ENCODE peak calls at places on chromosomes 7 and 10, in seven cellular contexts. C is A549; M is cardiac muscle cell; T is GM23248; L is PC-9; Q is right cardiac atrium; W is CD8-positive, alpha-beta memory T cell. S is an unnamed sample.

GRCh38 chr10:92847185-92847864 is 995 bp upstream of the EXOC6 start:
- DNase-seq in C (no peak), M (peak), T (peak), L (peak), Q (no peak), W (no peak), S (peak)

GRCh38 chr10:91552706-91553105 is 80.2 kb downstream of the PPP1R3C start:
- DNase-seq in C (no peak), M (peak), T (peak), L (no peak), Q (peak), W (no peak), S (peak)

GRCh38 chr10:18483787-18484186 is 167.6 kb downstream of the NSUN6 start:
- DNase-seq in C (no peak), M (no peak), T (no peak), L (no peak), Q (no peak), W (no peak), S (no peak)

GRCh38 chr7:99679400-99680191 is at the start of gene CYP3A5:
- DNase-seq in C (no peak), M (peak), T (peak), L (peak), Q (no peak), W (no peak), S (peak)

GRCh38 chr7:101953248-101953819 is 135.9 kb downstream of the CUX1 start:
- DNase-seq in C (no peak), M (peak), T (peak), L (no peak), Q (no peak), W (no peak), S (no peak)

GRCh38 chr10:54613162-54613561 is 187.9 kb downstream of the PCDH15 start:
- DNase-seq in C (no peak), M (no peak), T (no peak), L (no peak), Q (no peak), W (no peak), S (no peak)

GRCh38 chr7:103394566-103394965 is 47.1 kb downstream of the PSMC2 start:
- DNase-seq in C (no peak), M (no peak), T (no peak), L (no peak), Q (no peak), W (no peak), S (no peak)

GRCh38 chr7:123303926-123304325 is 104.2 kb upstream of the SLC13A1 start:
- DNase-seq in C (no peak), M (no peak), T (no peak), L (no peak), Q (no peak), W (no peak), S (no peak)

GRCh38 chr10:69057261-69057950 is 30.5 kb upstream of the SRGN start:
- DNase-seq in C (no peak), M (no peak), T (no peak), L (no peak), Q (peak), W (no peak), S (peak)

GRCh38 chr10:53597835-53598251 is 825.3 kb upstream of the MBL2 start:
- DNase-seq in C (no peak), M (no peak), T (no peak), L (no peak), Q (no peak), W (no peak), S (no peak)

GRCh38 chr10:131654471-131655087 is 246.2 kb upstream of the PPP2R2D start:
- DNase-seq in C (no peak), M (no peak), T (no peak), L (no peak), Q (no peak), W (no peak), S (no peak)

GRCh38 chr10:9015005-9015404 is 960.5 kb downstream of the GATA3 start:
- DNase-seq in C (no peak), M (peak), T (no peak), L (no peak), Q (no peak), W (no peak), S (no peak)

GRCh38 chr10:111316607-111317006 is 239.8 kb downstream of the ADRA2A start:
- DNase-seq in C (no peak), M (no peak), T (no peak), L (no peak), Q (no peak), W (no peak), S (no peak)

GRCh38 chr7:151732292-151732691 is 144.6 kb downstream of the PRKAG2 start:
- DNase-seq in C (no peak), M (no peak), T (no peak), L (no peak), Q (no peak), W (no peak), S (no peak)

GRCh38 chr7:87128883-87129282 is 23.4 kb upstream of the DMTF1 start:
- DNase-seq in C (no peak), M (no peak), T (no peak), L (no peak), Q (no peak), W (no peak), S (no peak)

GRCh38 chr7:150946826-150947750 is 31.0 kb downstream of the KCNH2 start:
- DNase-seq in C (no peak), M (no peak), T (no peak), L (no peak), Q (no peak), W (no peak), S (no peak)

GRCh38 chr10:104117839-104118323 is 4.1 kb upstream of the SFR1 start:
- DNase-seq in C (peak), M (peak), T (peak), L (peak), Q (no peak), W (no peak), S (peak)

GRCh38 chr10:119095648-119096047 is 8.3 kb upstream of the DENND10 start:
- DNase-seq in C (no peak), M (no peak), T (no peak), L (no peak), Q (no peak), W (no peak), S (no peak)

GRCh38 chr10:119087271-119087897 is 6.8 kb upstream of the EIF3A start:
- DNase-seq in C (no peak), M (no peak), T (no peak), L (no peak), Q (no peak), W (no peak), S (no peak)

GRCh38 chr10:119090026-119090808 is 9.6 kb upstream of the EIF3A start:
- DNase-seq in C (no peak), M (no peak), T (no peak), L (no peak), Q (no peak), W (no peak), S (peak)

GRCh38 chr10:119090968-119091367 is 10.4 kb upstream of the EIF3A start:
- DNase-seq in C (no peak), M (peak), T (peak), L (peak), Q (no peak), W (no peak), S (peak)
- H3K27ac ChIP-seq in C (peak), M (no peak), T (peak), L (peak), Q (no peak), W (peak), S (peak)

GRCh38 chr7:49397750-49398149 is 375.7 kb upstream of the VWC2 start:
- DNase-seq in C (no peak), M (no peak), T (no peak), L (no peak), Q (no peak), W (no peak), S (no peak)

GRCh38 chr7:49398236-49398635 is 375.2 kb upstream of the VWC2 start:
- DNase-seq in C (no peak), M (no peak), T (no peak), L (no peak), Q (no peak), W (no peak), S (no peak)

GRCh38 chr7:49398730-49399129 is 374.7 kb upstream of the VWC2 start:
- DNase-seq in C (no peak), M (peak), T (peak), L (no peak), Q (no peak), W (no peak), S (no peak)

GRCh38 chr7:49400891-49401550 is 372.4 kb upstream of the VWC2 start:
- DNase-seq in C (no peak), M (no peak), T (no peak), L (no peak), Q (no peak), W (no peak), S (no peak)

DNA sequence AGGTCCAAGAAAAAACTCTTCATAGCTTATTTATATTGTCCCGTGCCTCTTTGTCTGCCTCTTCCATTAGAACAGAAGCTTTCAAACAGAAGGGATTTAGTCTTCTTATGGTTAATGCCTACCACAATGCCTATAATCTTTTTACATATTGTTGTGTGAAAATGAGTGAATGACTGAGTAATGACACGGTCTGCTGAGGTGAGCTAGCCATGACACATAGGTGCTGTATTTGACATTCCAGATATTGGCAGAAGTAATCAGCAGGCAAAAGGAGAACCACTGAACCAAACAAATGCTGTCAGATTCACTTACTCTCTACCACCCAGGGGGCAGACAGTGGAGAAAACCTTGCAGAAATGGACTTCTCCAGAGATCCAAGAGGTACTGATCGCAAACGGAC is 377.2 kb upstream of the VWC2 start:
- DNase-seq in C (no peak), M (no peak), T (no peak), L (no peak), Q (no peak), W (no peak), S (no peak)
- H3K4me3 ChIP-seq in C (no peak), M (no peak), T (no peak), L (no peak), Q (no peak), W (no peak), S (no peak)

GRCh38 chr10:28250782-28251181 is 52.1 kb downstream of the MPP7 start:
- DNase-seq in C (no peak), M (peak), T (peak), L (no peak), Q (no peak), W (no peak), S (peak)
- H3K27ac ChIP-seq in C (no peak), M (no peak), T (no peak), L (no peak), Q (no peak), W (no peak), S (no peak)

DNA sequence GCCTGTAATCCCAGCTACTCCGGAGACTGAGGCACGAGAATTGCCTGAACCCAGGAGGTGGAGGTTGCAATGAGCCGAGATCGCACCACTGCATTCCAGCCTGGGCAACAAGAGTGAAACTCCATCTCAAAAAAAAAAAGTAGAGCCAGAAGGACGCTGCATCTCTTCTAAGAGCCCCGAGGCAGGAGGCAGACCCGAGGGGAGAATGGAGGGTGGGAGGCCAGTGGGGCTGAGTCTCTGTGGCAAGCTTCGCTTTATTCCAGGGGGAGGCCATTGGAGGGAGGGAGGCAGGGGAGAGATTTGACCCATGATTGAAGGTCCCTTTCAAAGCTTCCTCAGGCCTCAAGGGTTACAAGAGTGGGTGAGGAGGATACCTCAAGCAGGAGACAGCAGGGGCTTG is 18.7 kb downstream of the TTYH3 start:
- DNase-seq in C (no peak), M (no peak), T (no peak), L (no peak), Q (no peak), W (no peak), S (no peak)
- H3K4me3 ChIP-seq in C (no peak), M (no peak), T (no peak), L (no peak), Q (no peak), W (no peak), S (no peak)

DNA sequence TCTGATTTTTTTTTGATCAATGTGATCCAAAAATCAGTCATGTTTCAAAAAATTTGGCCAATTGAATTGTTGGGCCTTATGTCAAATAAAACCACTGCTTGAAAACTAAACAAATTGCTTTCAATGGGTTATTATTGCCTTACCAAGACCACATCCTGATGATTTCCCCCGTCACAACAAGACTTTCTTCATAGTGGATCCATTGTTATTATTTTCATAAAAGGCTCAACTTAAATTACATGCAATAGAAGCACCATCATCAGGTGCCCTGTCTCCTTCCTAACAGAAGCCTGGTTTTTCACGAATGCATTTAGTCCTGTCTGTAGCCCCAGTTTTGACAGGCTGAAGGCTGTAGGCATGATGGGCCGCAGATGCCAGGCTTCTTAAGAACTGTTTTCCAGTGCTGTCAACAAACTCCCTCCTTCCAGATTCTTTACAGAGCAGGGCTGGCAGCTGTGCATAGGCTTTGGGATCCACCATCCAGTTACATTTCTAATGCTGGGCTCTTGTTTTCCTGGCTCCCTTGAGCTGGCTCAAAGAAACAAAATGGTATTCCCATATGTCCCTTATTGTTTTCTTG is 302.1 kb downstream of the TWIST1 start:
- DNase-seq in C (no peak), M (no peak), T (no peak), L (no peak), Q (no peak), W (no peak), S (no peak)
- H3K27ac ChIP-seq in C (no peak), M (no peak), T (no peak), L (no peak), Q (no peak), W (no peak), S (no peak)

DNA sequence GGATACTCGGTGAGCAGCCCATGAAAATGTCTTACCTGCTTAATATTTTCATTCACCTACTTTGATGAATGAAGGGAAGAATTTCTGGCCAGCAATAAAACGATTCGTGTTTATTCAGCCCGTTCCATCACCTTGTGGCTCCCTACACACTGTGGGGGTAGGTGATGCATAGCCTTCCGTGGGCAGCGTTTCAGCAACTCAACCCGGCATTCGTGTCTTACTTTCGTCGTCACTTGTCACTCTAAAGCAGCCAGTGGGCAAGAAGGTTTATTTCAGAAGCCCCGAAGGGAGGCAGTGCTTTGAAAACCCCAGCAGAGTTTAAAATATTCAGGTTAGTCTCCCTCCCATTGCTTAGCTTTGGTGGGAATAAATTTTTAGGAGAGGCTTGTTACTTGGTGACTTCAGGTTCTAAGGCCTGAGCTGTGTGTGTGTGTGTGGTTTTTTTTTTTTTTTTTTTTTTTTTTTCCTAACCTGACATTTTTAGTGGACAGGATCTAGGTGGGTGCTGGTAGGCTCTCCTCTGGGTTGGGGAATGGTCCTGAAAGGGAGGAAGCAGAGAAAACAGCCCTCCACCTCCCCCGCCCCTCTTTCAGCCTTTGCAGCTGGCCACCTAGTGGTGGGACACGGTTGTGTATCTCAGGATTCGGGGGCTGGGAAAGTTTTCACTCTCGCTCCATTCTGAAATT is 1.8 kb downstream of the GRK5 start:
- DNase-seq in C (peak), M (peak), T (peak), L (peak), Q (peak), W (peak), S (peak)
- H3K4me3 ChIP-seq in C (peak), M (peak), T (peak), L (peak), Q (peak), W (peak), S (no peak)

DNA sequence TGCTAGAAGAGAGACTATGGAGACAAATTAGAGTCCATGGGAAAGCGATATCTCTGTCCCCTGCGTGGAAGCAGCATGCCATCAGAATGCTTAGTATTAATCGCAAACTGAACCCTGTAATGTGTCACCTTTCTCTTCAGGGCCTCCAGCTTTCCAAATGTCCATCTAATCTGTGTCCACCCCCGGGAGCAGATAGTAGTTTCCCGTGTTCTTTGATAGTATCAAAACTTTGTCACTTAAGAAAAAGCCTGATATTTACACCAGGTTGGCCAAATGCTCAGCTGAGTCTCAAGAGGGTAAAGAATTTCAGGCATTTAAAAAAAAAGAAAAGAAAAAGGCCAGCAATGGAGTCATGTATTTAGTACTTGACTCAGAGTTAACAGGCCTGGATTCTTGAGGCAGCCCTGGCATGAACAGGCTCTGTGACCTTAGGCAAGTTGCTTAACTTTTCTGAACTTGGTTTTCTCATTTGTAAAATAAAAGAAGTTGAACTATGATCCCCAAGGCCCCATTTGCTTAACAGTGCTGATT is 10.4 kb upstream of the GSAP start:
- DNase-seq in C (no peak), M (peak), T (peak), L (no peak), Q (no peak), W (no peak), S (no peak)
- H3K27ac ChIP-seq in C (peak), M (peak), T (peak), L (peak), Q (no peak), W (no peak), S (no peak)

GRCh38 chr10:119643306-119644214 is 7.6 kb upstream of the BAG3 start:
- DNase-seq in C (no peak), M (no peak), T (peak), L (no peak), Q (no peak), W (no peak), S (no peak)
- H3K4me3 ChIP-seq in C (no peak), M (no peak), T (peak), L (no peak), Q (no peak), W (no peak), S (no peak)

GRCh38 chr10:33303988-33304387 is 30.5 kb downstream of the NRP1 start:
- DNase-seq in C (no peak), M (no peak), T (no peak), L (no peak), Q (no peak), W (no peak), S (no peak)
- H3K27ac ChIP-seq in C (peak), M (no peak), T (peak), L (no peak), Q (no peak), W (no peak), S (no peak)

GRCh38 chr10:12332572-12333381 is 16.6 kb upstream of the CAMK1D start:
- DNase-seq in C (no peak), M (peak), T (peak), L (peak), Q (peak), W (no peak), S (no peak)
- H3K4me3 ChIP-seq in C (peak), M (no peak), T (peak), L (peak), Q (no peak), W (no peak), S (no peak)

S was measured in small intestine.